ENCODE peak calls at places on chromosomes 13 and 19, in eight cellular contexts. I is NCI-H748 treated with DMSO at 0.1 percent for 48 hours; A is stimulated activated CD4-positive, alpha-beta T cell treated with anti-CD3 and anti-CD28 coated beads, Interleukin-2, amount 100 ng/mL, for 24 hours; T is cerebellar nuclear complex; R is germinal center; C is NCI-H1092; V is posterior cingulate gyrus; S is Ammon's horn. X is an unnamed sample.

GRCh38 chr13:38496956-38497355 is 147.3 kb downstream of the UFM1 start:
- DNase-seq in I (no peak), A (no peak), T (no peak), R (no peak), C (no peak), V (no peak), S (no peak), X (no peak)

GRCh38 chr19:34667349-34668076 is 9.4 kb downstream of the SCGB2B2 start:
- DNase-seq in I (peak; percentile 32), A (no peak), T (no peak), R (no peak), C (peak; percentile 29), V (no peak), S (no peak), X (no peak)

GRCh38 chr13:66977156-66977555 is 253.0 kb downstream of the PCDH9 start:
- DNase-seq in I (no peak), A (no peak), T (no peak), R (no peak), C (no peak), V (no peak), S (peak; percentile 20), X (no peak)

GRCh38 chr19:49403404-49404187 is 15.5 kb downstream of the KASH5 start:
- DNase-seq in I (peak; percentile 64), A (no peak), T (no peak), R (peak; percentile 51), C (peak; percentile 48), V (no peak), S (no peak), X (no peak)

GRCh38 chr19:14961956-14962685 is 17.5 kb downstream of the SLC1A6 start:
- DNase-seq in I (no peak), A (no peak), T (no peak), R (no peak), C (no peak), V (no peak), S (no peak), X (no peak)

GRCh38 chr19:3231288-3231687 is 6.8 kb downstream of the CELF5 start:
- DNase-seq in I (no peak), A (no peak), T (no peak), R (no peak), C (no peak), V (no peak), S (no peak), X (no peak)

GRCh38 chr19:40576181-40576584 is 490 bp upstream of the SHKBP1 start:
- DNase-seq in I (no peak), A (peak; percentile 32), T (no peak), R (peak; percentile 35), C (no peak), V (no peak), S (no peak), X (no peak)

GRCh38 chr19:20247016-20247683 is 80.1 kb downstream of the ZNF486 start:
- DNase-seq in I (peak; percentile 10), A (peak; percentile 44), T (no peak), R (peak; percentile 30), C (peak; percentile 16), V (peak; percentile 63), S (peak; percentile 76), X (no peak)

GRCh38 chr13:90448466-90449037 is 898.9 kb upstream of the MIR17HG start:
- DNase-seq in I (no peak), A (no peak), T (no peak), R (no peak), C (no peak), V (no peak), S (no peak), X (no peak)

GRCh38 chr19:37654525-37654832 is 786 bp downstream of the ZFP30 start:
- DNase-seq in I (peak; percentile 73), A (no peak), T (no peak), R (no peak), C (peak; percentile 35), V (no peak), S (peak; percentile 37), X (no peak)

GRCh38 chr13:30924321-30924720 is 8.1 kb upstream of the TEX26 start:
- DNase-seq in I (no peak), A (no peak), T (no peak), R (no peak), C (no peak), V (no peak), S (no peak), X (no peak)

GRCh38 chr19:17775245-17775927 is 19.6 kb upstream of the B3GNT3 start:
- DNase-seq in I (no peak), A (peak; percentile 58), T (no peak), R (no peak), C (no peak), V (no peak), S (no peak), X (no peak)

GRCh38 chr13:98690348-98691041 is 62.0 kb downstream of the SLC15A1 start:
- DNase-seq in I (no peak), A (no peak), T (no peak), R (no peak), C (no peak), V (no peak), S (no peak), X (no peak)

X was measured in sigmoid colon.